ENCODE peak calls at places on chromosomes 11 and 22, in eight cellular contexts. One of them, this sample, is unnamed.

GRCh38 chr22:46148885-46149492 is 1.3 kb upstream of the PPARA start:
- DNase-seq in heart right ventricle: no peak
- DNase-seq in PC-3: no peak
- DNase-seq in Peyer's patch: no peak
- DNase-seq in activated CD4-positive, CD25-positive, alpha-beta regulatory T cell treated with anti-CD3 and anti-CD28 coated beads, Interleukin-2, amount 50 U/mL, for 72 hours: no peak
- DNase-seq in NCI-H1092: no peak
- DNase-seq in RPMI7951: no peak
- DNase-seq in B cell: no peak
- DNase-seq in this sample: no peak

GRCh38 chr11:68828155-68828931 is 13.4 kb downstream of the CPT1A start:
- DNase-seq in heart right ventricle: no peak
- DNase-seq in PC-3: no peak
- DNase-seq in Peyer's patch: no peak
- DNase-seq in activated CD4-positive, CD25-positive, alpha-beta regulatory T cell treated with anti-CD3 and anti-CD28 coated beads, Interleukin-2, amount 50 U/mL, for 72 hours: no peak
- DNase-seq in NCI-H1092: no peak
- DNase-seq in RPMI7951: no peak
- DNase-seq in B cell: no peak
- DNase-seq in this sample: no peak

GRCh38 chr11:69063671-69064260 is 15.0 kb downstream of the TPCN2 start:
- DNase-seq in heart right ventricle: no peak
- DNase-seq in PC-3: no peak
- DNase-seq in Peyer's patch: no peak
- DNase-seq in activated CD4-positive, CD25-positive, alpha-beta regulatory T cell treated with anti-CD3 and anti-CD28 coated beads, Interleukin-2, amount 50 U/mL, for 72 hours: no peak
- DNase-seq in NCI-H1092: no peak
- DNase-seq in RPMI7951: no peak
- DNase-seq in B cell: no peak
- DNase-seq in this sample: no peak

GRCh38 chr11:113034591-113034990 is 73.4 kb downstream of the NCAM1 start:
- DNase-seq in heart right ventricle: no peak
- DNase-seq in PC-3: no peak
- DNase-seq in Peyer's patch: no peak
- DNase-seq in activated CD4-positive, CD25-positive, alpha-beta regulatory T cell treated with anti-CD3 and anti-CD28 coated beads, Interleukin-2, amount 50 U/mL, for 72 hours: no peak
- DNase-seq in NCI-H1092: no peak
- DNase-seq in RPMI7951: peak
- DNase-seq in B cell: no peak
- DNase-seq in this sample: no peak

GRCh38 chr11:69156218-69156639 is 494 bp downstream of the SMIM38 start:
- DNase-seq in heart right ventricle: no peak
- DNase-seq in PC-3: no peak
- DNase-seq in Peyer's patch: no peak
- DNase-seq in activated CD4-positive, CD25-positive, alpha-beta regulatory T cell treated with anti-CD3 and anti-CD28 coated beads, Interleukin-2, amount 50 U/mL, for 72 hours: no peak
- DNase-seq in NCI-H1092: no peak
- DNase-seq in RPMI7951: no peak
- DNase-seq in B cell: no peak
- DNase-seq in this sample: no peak

GRCh38 chr22:19757140-19757984 is 3.2 kb upstream of the TBX1 start:
- DNase-seq in heart right ventricle: no peak
- DNase-seq in PC-3: no peak
- DNase-seq in Peyer's patch: peak
- DNase-seq in activated CD4-positive, CD25-positive, alpha-beta regulatory T cell treated with anti-CD3 and anti-CD28 coated beads, Interleukin-2, amount 50 U/mL, for 72 hours: no peak
- DNase-seq in NCI-H1092: no peak
- DNase-seq in RPMI7951: peak
- DNase-seq in B cell: no peak
- DNase-seq in this sample: no peak

GRCh38 chr11:45390407-45390806 is 104.3 kb upstream of the SYT13 start:
- DNase-seq in heart right ventricle: no peak
- DNase-seq in PC-3: no peak
- DNase-seq in Peyer's patch: no peak
- DNase-seq in activated CD4-positive, CD25-positive, alpha-beta regulatory T cell treated with anti-CD3 and anti-CD28 coated beads, Interleukin-2, amount 50 U/mL, for 72 hours: no peak
- DNase-seq in NCI-H1092: peak
- DNase-seq in RPMI7951: no peak
- DNase-seq in B cell: no peak
- DNase-seq in this sample: peak

GRCh38 chr22:50621491-50621880 is 6.5 kb downstream of the ARSA start:
- DNase-seq in heart right ventricle: no peak
- DNase-seq in PC-3: no peak
- DNase-seq in Peyer's patch: peak
- DNase-seq in activated CD4-positive, CD25-positive, alpha-beta regulatory T cell treated with anti-CD3 and anti-CD28 coated beads, Interleukin-2, amount 50 U/mL, for 72 hours: peak
- DNase-seq in NCI-H1092: no peak
- DNase-seq in RPMI7951: peak
- DNase-seq in B cell: peak
- DNase-seq in this sample: no peak

GRCh38 chr22:38230108-38230825 is 28.5 kb downstream of the MAFF start:
- DNase-seq in heart right ventricle: peak
- DNase-seq in PC-3: peak
- DNase-seq in Peyer's patch: no peak
- DNase-seq in activated CD4-positive, CD25-positive, alpha-beta regulatory T cell treated with anti-CD3 and anti-CD28 coated beads, Interleukin-2, amount 50 U/mL, for 72 hours: no peak
- DNase-seq in NCI-H1092: no peak
- DNase-seq in RPMI7951: peak
- DNase-seq in B cell: no peak
- DNase-seq in this sample: peak

GRCh38 chr11:3037041-3037944 is 19.9 kb downstream of the CARS1 start:
- DNase-seq in heart right ventricle: peak
- DNase-seq in PC-3: peak
- DNase-seq in Peyer's patch: peak
- DNase-seq in activated CD4-positive, CD25-positive, alpha-beta regulatory T cell treated with anti-CD3 and anti-CD28 coated beads, Interleukin-2, amount 50 U/mL, for 72 hours: no peak
- DNase-seq in NCI-H1092: peak
- DNase-seq in RPMI7951: peak
- DNase-seq in B cell: no peak
- DNase-seq in this sample: peak

GRCh38 chr22:30325065-30325720 is 1.5 kb downstream of the TBC1D10A start:
- DNase-seq in heart right ventricle: peak
- DNase-seq in PC-3: peak
- DNase-seq in Peyer's patch: no peak
- DNase-seq in activated CD4-positive, CD25-positive, alpha-beta regulatory T cell treated with anti-CD3 and anti-CD28 coated beads, Interleukin-2, amount 50 U/mL, for 72 hours: no peak
- DNase-seq in NCI-H1092: no peak
- DNase-seq in RPMI7951: peak
- DNase-seq in B cell: no peak
- DNase-seq in this sample: peak

GRCh38 chr11:34235591-34236071 is 122.2 kb downstream of the ABTB2 start:
- DNase-seq in heart right ventricle: no peak
- DNase-seq in PC-3: no peak
- DNase-seq in Peyer's patch: no peak
- DNase-seq in activated CD4-positive, CD25-positive, alpha-beta regulatory T cell treated with anti-CD3 and anti-CD28 coated beads, Interleukin-2, amount 50 U/mL, for 72 hours: no peak
- DNase-seq in NCI-H1092: no peak
- DNase-seq in RPMI7951: no peak
- DNase-seq in B cell: no peak
- DNase-seq in this sample: no peak

GRCh38 chr11:3164138-3164539 is 971 bp downstream of the OSBPL5 start:
- DNase-seq in heart right ventricle: no peak
- DNase-seq in PC-3: no peak
- DNase-seq in Peyer's patch: no peak
- DNase-seq in activated CD4-positive, CD25-positive, alpha-beta regulatory T cell treated with anti-CD3 and anti-CD28 coated beads, Interleukin-2, amount 50 U/mL, for 72 hours: no peak
- DNase-seq in NCI-H1092: no peak
- DNase-seq in RPMI7951: no peak
- DNase-seq in B cell: no peak
- DNase-seq in this sample: no peak

GRCh38 chr11:3614742-3615171 is 27.0 kb downstream of the ART5 start:
- DNase-seq in heart right ventricle: no peak
- DNase-seq in PC-3: peak
- DNase-seq in Peyer's patch: no peak
- DNase-seq in activated CD4-positive, CD25-positive, alpha-beta regulatory T cell treated with anti-CD3 and anti-CD28 coated beads, Interleukin-2, amount 50 U/mL, for 72 hours: peak
- DNase-seq in NCI-H1092: no peak
- DNase-seq in RPMI7951: peak
- DNase-seq in B cell: peak
- DNase-seq in this sample: peak

GRCh38 chr11:36091256-36091811 is 147.5 kb downstream of the LDLRAD3 start:
- DNase-seq in heart right ventricle: no peak
- DNase-seq in PC-3: no peak
- DNase-seq in Peyer's patch: no peak
- DNase-seq in activated CD4-positive, CD25-positive, alpha-beta regulatory T cell treated with anti-CD3 and anti-CD28 coated beads, Interleukin-2, amount 50 U/mL, for 72 hours: no peak
- DNase-seq in NCI-H1092: no peak
- DNase-seq in RPMI7951: peak
- DNase-seq in B cell: no peak
- DNase-seq in this sample: no peak

GRCh38 chr11:43632171-43632570 is 48.4 kb upstream of the HSD17B12 start:
- DNase-seq in heart right ventricle: no peak
- DNase-seq in PC-3: peak
- DNase-seq in Peyer's patch: no peak
- DNase-seq in activated CD4-positive, CD25-positive, alpha-beta regulatory T cell treated with anti-CD3 and anti-CD28 coated beads, Interleukin-2, amount 50 U/mL, for 72 hours: no peak
- DNase-seq in NCI-H1092: no peak
- DNase-seq in RPMI7951: no peak
- DNase-seq in B cell: no peak
- DNase-seq in this sample: peak

GRCh38 chr11:32893091-32893946 is 708 bp downstream of the QSER1 start:
- DNase-seq in heart right ventricle: peak
- DNase-seq in PC-3: peak
- DNase-seq in Peyer's patch: peak
- DNase-seq in activated CD4-positive, CD25-positive, alpha-beta regulatory T cell treated with anti-CD3 and anti-CD28 coated beads, Interleukin-2, amount 50 U/mL, for 72 hours: peak
- DNase-seq in NCI-H1092: peak
- DNase-seq in RPMI7951: peak
- DNase-seq in B cell: peak
- DNase-seq in this sample: peak

GRCh38 chr11:111960916-111961315 is 23.8 kb downstream of the DIXDC1 start:
- DNase-seq in heart right ventricle: no peak
- DNase-seq in PC-3: peak
- DNase-seq in Peyer's patch: no peak
- DNase-seq in activated CD4-positive, CD25-positive, alpha-beta regulatory T cell treated with anti-CD3 and anti-CD28 coated beads, Interleukin-2, amount 50 U/mL, for 72 hours: no peak
- DNase-seq in NCI-H1092: no peak
- DNase-seq in RPMI7951: no peak
- DNase-seq in B cell: no peak
- DNase-seq in this sample: no peak

GRCh38 chr11:37788141-37788877 is 1190.3 kb upstream of the RAG2 start:
- DNase-seq in heart right ventricle: no peak
- DNase-seq in PC-3: peak
- DNase-seq in Peyer's patch: no peak
- DNase-seq in activated CD4-positive, CD25-positive, alpha-beta regulatory T cell treated with anti-CD3 and anti-CD28 coated beads, Interleukin-2, amount 50 U/mL, for 72 hours: no peak
- DNase-seq in NCI-H1092: no peak
- DNase-seq in RPMI7951: peak
- DNase-seq in B cell: no peak
- DNase-seq in this sample: no peak

GRCh38 chr22:29272624-29273023 is 4.6 kb downstream of the EWSR1 start:
- DNase-seq in heart right ventricle: no peak
- DNase-seq in PC-3: no peak
- DNase-seq in Peyer's patch: no peak
- DNase-seq in activated CD4-positive, CD25-positive, alpha-beta regulatory T cell treated with anti-CD3 and anti-CD28 coated beads, Interleukin-2, amount 50 U/mL, for 72 hours: no peak
- DNase-seq in NCI-H1092: no peak
- DNase-seq in RPMI7951: no peak
- DNase-seq in B cell: no peak
- DNase-seq in this sample: no peak

GRCh38 chr22:46077669-46078099 is 72.6 kb upstream of the PPARA start:
- DNase-seq in heart right ventricle: no peak
- DNase-seq in PC-3: no peak
- DNase-seq in Peyer's patch: no peak
- DNase-seq in activated CD4-positive, CD25-positive, alpha-beta regulatory T cell treated with anti-CD3 and anti-CD28 coated beads, Interleukin-2, amount 50 U/mL, for 72 hours: no peak
- DNase-seq in NCI-H1092: no peak
- DNase-seq in RPMI7951: no peak
- DNase-seq in B cell: no peak
- DNase-seq in this sample: no peak

GRCh38 chr11:3227568-3228444 is 4.4 kb downstream of the MRGPRE start:
- DNase-seq in heart right ventricle: no peak
- DNase-seq in PC-3: no peak
- DNase-seq in Peyer's patch: no peak
- DNase-seq in activated CD4-positive, CD25-positive, alpha-beta regulatory T cell treated with anti-CD3 and anti-CD28 coated beads, Interleukin-2, amount 50 U/mL, for 72 hours: no peak
- DNase-seq in NCI-H1092: no peak
- DNase-seq in RPMI7951: no peak
- DNase-seq in B cell: no peak
- DNase-seq in this sample: peak

GRCh38 chr11:29300441-29300840 is 716.4 kb downstream of the KCNA4 start:
- DNase-seq in heart right ventricle: no peak
- DNase-seq in PC-3: peak
- DNase-seq in Peyer's patch: no peak
- DNase-seq in activated CD4-positive, CD25-positive, alpha-beta regulatory T cell treated with anti-CD3 and anti-CD28 coated beads, Interleukin-2, amount 50 U/mL, for 72 hours: no peak
- DNase-seq in NCI-H1092: no peak
- DNase-seq in RPMI7951: peak
- DNase-seq in B cell: no peak
- DNase-seq in this sample: peak

GRCh38 chr11:76471378-76471777 is 26.6 kb downstream of the EMSY start:
- DNase-seq in heart right ventricle: no peak
- DNase-seq in PC-3: no peak
- DNase-seq in Peyer's patch: no peak
- DNase-seq in activated CD4-positive, CD25-positive, alpha-beta regulatory T cell treated with anti-CD3 and anti-CD28 coated beads, Interleukin-2, amount 50 U/mL, for 72 hours: no peak
- DNase-seq in NCI-H1092: no peak
- DNase-seq in RPMI7951: no peak
- DNase-seq in B cell: no peak
- DNase-seq in this sample: no peak

GRCh38 chr11:130488187-130489026 is 40.0 kb downstream of the ADAMTS15 start:
- DNase-seq in heart right ventricle: no peak
- DNase-seq in PC-3: no peak
- DNase-seq in Peyer's patch: no peak
- DNase-seq in activated CD4-positive, CD25-positive, alpha-beta regulatory T cell treated with anti-CD3 and anti-CD28 coated beads, Interleukin-2, amount 50 U/mL, for 72 hours: no peak
- DNase-seq in NCI-H1092: no peak
- DNase-seq in RPMI7951: no peak
- DNase-seq in B cell: no peak
- DNase-seq in this sample: no peak

GRCh38 chr22:45485271-45485670 is 17.4 kb upstream of the FBLN1 start:
- DNase-seq in heart right ventricle: no peak
- DNase-seq in PC-3: no peak
- DNase-seq in Peyer's patch: no peak
- DNase-seq in activated CD4-positive, CD25-positive, alpha-beta regulatory T cell treated with anti-CD3 and anti-CD28 coated beads, Interleukin-2, amount 50 U/mL, for 72 hours: no peak
- DNase-seq in NCI-H1092: no peak
- DNase-seq in RPMI7951: no peak
- DNase-seq in B cell: no peak
- DNase-seq in this sample: no peak

GRCh38 chr22:36286096-36286957 is 33.4 kb downstream of the APOL1 start:
- DNase-seq in heart right ventricle: peak
- DNase-seq in PC-3: peak
- DNase-seq in Peyer's patch: no peak
- DNase-seq in activated CD4-positive, CD25-positive, alpha-beta regulatory T cell treated with anti-CD3 and anti-CD28 coated beads, Interleukin-2, amount 50 U/mL, for 72 hours: peak
- DNase-seq in NCI-H1092: peak
- DNase-seq in RPMI7951: peak
- DNase-seq in B cell: peak
- DNase-seq in this sample: peak

GRCh38 chr11:54930930-54931329 is 224.3 kb downstream of the OR4A5 start:
- DNase-seq in heart right ventricle: no peak
- DNase-seq in PC-3: no peak
- DNase-seq in Peyer's patch: no peak
- DNase-seq in activated CD4-positive, CD25-positive, alpha-beta regulatory T cell treated with anti-CD3 and anti-CD28 coated beads, Interleukin-2, amount 50 U/mL, for 72 hours: no peak
- DNase-seq in NCI-H1092: no peak
- DNase-seq in RPMI7951: no peak
- DNase-seq in B cell: no peak
- DNase-seq in this sample: no peak

GRCh38 chr11:107702109-107702660 is 9.7 kb downstream of the SLN start:
- DNase-seq in heart right ventricle: no peak
- DNase-seq in PC-3: no peak
- DNase-seq in Peyer's patch: no peak
- DNase-seq in activated CD4-positive, CD25-positive, alpha-beta regulatory T cell treated with anti-CD3 and anti-CD28 coated beads, Interleukin-2, amount 50 U/mL, for 72 hours: no peak
- DNase-seq in NCI-H1092: no peak
- DNase-seq in RPMI7951: no peak
- DNase-seq in B cell: no peak
- DNase-seq in this sample: no peak

GRCh38 chr11:44372989-44373388 is 63.0 kb upstream of the ALX4 start:
- DNase-seq in heart right ventricle: no peak
- DNase-seq in PC-3: no peak
- DNase-seq in Peyer's patch: no peak
- DNase-seq in activated CD4-positive, CD25-positive, alpha-beta regulatory T cell treated with anti-CD3 and anti-CD28 coated beads, Interleukin-2, amount 50 U/mL, for 72 hours: no peak
- DNase-seq in NCI-H1092: no peak
- DNase-seq in RPMI7951: no peak
- DNase-seq in B cell: no peak
- DNase-seq in this sample: no peak

GRCh38 chr11:83272627-83273026 is 13.5 kb downstream of the CCDC90B start:
- DNase-seq in heart right ventricle: no peak
- DNase-seq in PC-3: peak
- DNase-seq in Peyer's patch: no peak
- DNase-seq in activated CD4-positive, CD25-positive, alpha-beta regulatory T cell treated with anti-CD3 and anti-CD28 coated beads, Interleukin-2, amount 50 U/mL, for 72 hours: no peak
- DNase-seq in NCI-H1092: no peak
- DNase-seq in RPMI7951: peak
- DNase-seq in B cell: no peak
- DNase-seq in this sample: peak

GRCh38 chr11:96045622-96046456 is 121.9 kb upstream of the MTMR2 start:
- DNase-seq in heart right ventricle: peak
- DNase-seq in PC-3: no peak
- DNase-seq in Peyer's patch: no peak
- DNase-seq in activated CD4-positive, CD25-positive, alpha-beta regulatory T cell treated with anti-CD3 and anti-CD28 coated beads, Interleukin-2, amount 50 U/mL, for 72 hours: no peak
- DNase-seq in NCI-H1092: no peak
- DNase-seq in RPMI7951: peak
- DNase-seq in B cell: no peak
- DNase-seq in this sample: peak

GRCh38 chr11:12001152-12001551 is 7.3 kb downstream of the DKK3 start:
- DNase-seq in heart right ventricle: no peak
- DNase-seq in PC-3: no peak
- DNase-seq in Peyer's patch: no peak
- DNase-seq in activated CD4-positive, CD25-positive, alpha-beta regulatory T cell treated with anti-CD3 and anti-CD28 coated beads, Interleukin-2, amount 50 U/mL, for 72 hours: no peak
- DNase-seq in NCI-H1092: no peak
- DNase-seq in RPMI7951: no peak
- DNase-seq in B cell: no peak
- DNase-seq in this sample: no peak

GRCh38 chr11:118635237-118635591 is 27.8 kb downstream of the PHLDB1 start:
- DNase-seq in heart right ventricle: no peak
- DNase-seq in PC-3: no peak
- DNase-seq in Peyer's patch: no peak
- DNase-seq in activated CD4-positive, CD25-positive, alpha-beta regulatory T cell treated with anti-CD3 and anti-CD28 coated beads, Interleukin-2, amount 50 U/mL, for 72 hours: no peak
- DNase-seq in NCI-H1092: no peak
- DNase-seq in RPMI7951: no peak
- DNase-seq in B cell: no peak
- DNase-seq in this sample: no peak

This sample was measured in AG20443.